ENCODE peak calls at places on chromosomes 16 and 17, in four cellular contexts. One of them, this sample, is unnamed.
A peak's percentile ranks its signal among the peaks of the same experiment; 100 is the strongest.

GRCh38 chr16:10941127-10941933 is 938 bp downstream of the DEXI start:
- DNase-seq in left cardiac atrium: no peak
- DNase-seq in germinal center: no peak
- DNase-seq in astrocyte of the cerebellum: no peak
- DNase-seq in this sample: no peak

GRCh38 chr16:2686912-2687507 is 4.7 kb downstream of the KCTD5 start:
- DNase-seq in left cardiac atrium: peak; percentile 46
- DNase-seq in germinal center: peak; percentile 78
- DNase-seq in astrocyte of the cerebellum: no peak
- DNase-seq in this sample: no peak

GRCh38 chr17:36746654-36747053 is 145.3 kb downstream of the MRM1 start:
- DNase-seq in left cardiac atrium: no peak
- DNase-seq in germinal center: no peak
- DNase-seq in astrocyte of the cerebellum: no peak
- DNase-seq in this sample: no peak

GRCh38 chr16:57647136-57647875 is 18.9 kb downstream of the ADGRG1 start:
- DNase-seq in left cardiac atrium: no peak
- DNase-seq in germinal center: no peak
- DNase-seq in astrocyte of the cerebellum: no peak
- DNase-seq in this sample: no peak

GRCh38 chr16:49484454-49484853 is 110.8 kb downstream of the C16orf78 start:
- DNase-seq in left cardiac atrium: peak; percentile 81
- DNase-seq in germinal center: peak; percentile 93
- DNase-seq in astrocyte of the cerebellum: no peak
- DNase-seq in this sample: no peak

GRCh38 chr17:74097461-74098131 is 105.9 kb upstream of the RPL38 start:
- DNase-seq in left cardiac atrium: no peak
- DNase-seq in germinal center: no peak
- DNase-seq in astrocyte of the cerebellum: no peak
- DNase-seq in this sample: no peak

GRCh38 chr17:69594641-69595040 is 180.1 kb downstream of the MAP2K6 start:
- DNase-seq in left cardiac atrium: no peak
- DNase-seq in germinal center: no peak
- DNase-seq in astrocyte of the cerebellum: no peak
- DNase-seq in this sample: no peak

GRCh38 chr16:75099738-75100615 is 16.6 kb downstream of the LDHD start:
- DNase-seq in left cardiac atrium: peak; percentile 52
- DNase-seq in germinal center: no peak
- DNase-seq in astrocyte of the cerebellum: no peak
- DNase-seq in this sample: peak; percentile 9

GRCh38 chr16:89117975-89118289 is 24.3 kb downstream of the ACSF3 start:
- DNase-seq in left cardiac atrium: no peak
- DNase-seq in germinal center: no peak
- DNase-seq in astrocyte of the cerebellum: no peak
- DNase-seq in this sample: no peak

GRCh38 chr16:83888672-83889044 is 10.3 kb upstream of the MLYCD start:
- DNase-seq in left cardiac atrium: no peak
- DNase-seq in germinal center: no peak
- DNase-seq in astrocyte of the cerebellum: no peak
- DNase-seq in this sample: no peak

GRCh38 chr17:60646701-60647100 is 30.9 kb upstream of the BCAS3 start:
- DNase-seq in left cardiac atrium: no peak
- DNase-seq in germinal center: no peak
- DNase-seq in astrocyte of the cerebellum: no peak
- DNase-seq in this sample: no peak

GRCh38 chr16:1430759-1431496 is at the start of gene PERCC1:
- DNase-seq in left cardiac atrium: no peak
- DNase-seq in germinal center: no peak
- DNase-seq in astrocyte of the cerebellum: no peak
- DNase-seq in this sample: peak; percentile 78

GRCh38 chr17:82440991-82441627 is 9.4 kb downstream of the CYBC1 start:
- DNase-seq in left cardiac atrium: no peak
- DNase-seq in germinal center: no peak
- DNase-seq in astrocyte of the cerebellum: no peak
- DNase-seq in this sample: no peak

GRCh38 chr16:84495506-84495905 is 9.0 kb downstream of the MEAK7 start:
- DNase-seq in left cardiac atrium: no peak
- DNase-seq in germinal center: no peak
- DNase-seq in astrocyte of the cerebellum: no peak
- DNase-seq in this sample: no peak

GRCh38 chr16:27111486-27111885 is 44.8 kb downstream of the C16orf82 start:
- DNase-seq in left cardiac atrium: no peak
- DNase-seq in germinal center: no peak
- DNase-seq in astrocyte of the cerebellum: no peak
- DNase-seq in this sample: no peak

GRCh38 chr16:50305441-50306061 is 39.2 kb downstream of the ADCY7 start:
- DNase-seq in left cardiac atrium: no peak
- DNase-seq in germinal center: no peak
- DNase-seq in astrocyte of the cerebellum: no peak
- DNase-seq in this sample: no peak

GRCh38 chr16:1949507-1949906 is 5.0 kb downstream of the RPL3L start:
- DNase-seq in left cardiac atrium: no peak
- DNase-seq in germinal center: no peak
- DNase-seq in astrocyte of the cerebellum: no peak
- DNase-seq in this sample: no peak

GRCh38 chr17:47844230-47844629 is 3.2 kb upstream of the SCRN2 start:
- DNase-seq in left cardiac atrium: no peak
- DNase-seq in germinal center: no peak
- DNase-seq in astrocyte of the cerebellum: no peak
- DNase-seq in this sample: no peak

GRCh38 chr17:77124192-77124908 is 16.4 kb upstream of the SEC14L1 start:
- DNase-seq in left cardiac atrium: peak; percentile 32
- DNase-seq in germinal center: no peak
- DNase-seq in astrocyte of the cerebellum: no peak
- DNase-seq in this sample: no peak

GRCh38 chr17:2412561-2413021 is 11.7 kb upstream of the MNT start:
- DNase-seq in left cardiac atrium: peak; percentile 33
- DNase-seq in germinal center: no peak
- DNase-seq in astrocyte of the cerebellum: no peak
- DNase-seq in this sample: no peak

GRCh38 chr16:54284931-54285413 is 1.6 kb downstream of the IRX3 start:
- DNase-seq in left cardiac atrium: peak; percentile 38
- DNase-seq in germinal center: no peak
- DNase-seq in astrocyte of the cerebellum: no peak
- DNase-seq in this sample: no peak

GRCh38 chr17:63826468-63827001 is 696 bp upstream of the PSMC5 start:
- DNase-seq in left cardiac atrium: no peak
- DNase-seq in germinal center: no peak
- DNase-seq in astrocyte of the cerebellum: no peak
- DNase-seq in this sample: no peak

GRCh38 chr16:82302007-82302733 is 132.1 kb upstream of the MPHOSPH6 start:
- DNase-seq in left cardiac atrium: no peak
- DNase-seq in germinal center: no peak
- DNase-seq in astrocyte of the cerebellum: no peak
- DNase-seq in this sample: no peak

GRCh38 chr17:55743103-55743679 is 7.7 kb upstream of the PCTP start:
- DNase-seq in left cardiac atrium: no peak
- DNase-seq in germinal center: no peak
- DNase-seq in astrocyte of the cerebellum: no peak
- DNase-seq in this sample: peak; percentile 46

GRCh38 chr17:50820651-50821050 is 14.7 kb upstream of the WFIKKN2 start:
- DNase-seq in left cardiac atrium: no peak
- DNase-seq in germinal center: no peak
- DNase-seq in astrocyte of the cerebellum: no peak
- DNase-seq in this sample: no peak

GRCh38 chr17:58513391-58513912 is 986 bp downstream of the MTMR4 start:
- DNase-seq in left cardiac atrium: no peak
- DNase-seq in germinal center: no peak
- DNase-seq in astrocyte of the cerebellum: no peak
- DNase-seq in this sample: no peak

This sample was measured in COR-L47.